ENCODE peak calls at places on chromosomes 5 and 9, in four cellular contexts. V, Y, T and J are unnamed samples.

GRCh38 chr9:32294051-32294600 is 90.3 kb upstream of the ACO1 start:
- DNase-seq in V (no peak), Y (no peak), T (no peak), J (no peak)

GRCh38 chr9:99078731-99079130 is 26.2 kb upstream of the TGFBR1 start:
- DNase-seq in V (no peak), Y (no peak), T (no peak), J (no peak)

GRCh38 chr9:90830977-90831376 is 29.4 kb downstream of the SYK start:
- DNase-seq in V (no peak), Y (no peak), T (no peak), J (no peak)

GRCh38 chr5:92561362-92562006 is 1019.5 kb downstream of the NR2F1-AS1 start:
- DNase-seq in V (no peak), Y (no peak), T (peak), J (no peak)

GRCh38 chr5:172484664-172485063 is 30.3 kb upstream of the SH3PXD2B start:
- DNase-seq in V (no peak), Y (no peak), T (no peak), J (no peak)

GRCh38 chr5:105954341-105954740 is 1716.4 kb downstream of the EFNA5 start:
- DNase-seq in V (no peak), Y (no peak), T (no peak), J (peak)

GRCh38 chr9:35726876-35727438 is 5.0 kb downstream of the TLN1 start:
- DNase-seq in V (no peak), Y (no peak), T (no peak), J (peak)

GRCh38 chr9:94826044-94826443 is 99.5 kb downstream of the AOPEP start:
- DNase-seq in V (no peak), Y (no peak), T (no peak), J (no peak)

GRCh38 chr9:108650826-108651225 is 205.0 kb downstream of the ACTL7B start:
- DNase-seq in V (no peak), Y (no peak), T (no peak), J (no peak)

GRCh38 chr5:137370511-137371071 is 128.5 kb downstream of the SPOCK1 start:
- DNase-seq in V (no peak), Y (no peak), T (no peak), J (no peak)

GRCh38 chr5:142696379-142696778 is 10.5 kb upstream of the FGF1 start:
- DNase-seq in V (no peak), Y (no peak), T (no peak), J (no peak)

GRCh38 chr5:135714126-135714894 is 120.2 kb upstream of the SLC25A48 start:
- DNase-seq in V (no peak), Y (no peak), T (peak), J (peak)

GRCh38 chr9:137236936-137237421 is 4.1 kb upstream of the TUBB4B start:
- DNase-seq in V (no peak), Y (no peak), T (no peak), J (no peak)

GRCh38 chr5:149517461-149518122 is 33.6 kb downstream of the CSNK1A1 start:
- DNase-seq in V (no peak), Y (no peak), T (no peak), J (peak)

GRCh38 chr5:164306662-164307061 is 801.2 kb downstream of the MAT2B start:
- DNase-seq in V (no peak), Y (no peak), T (no peak), J (no peak)

GRCh38 chr9:18325337-18326011 is 148.5 kb upstream of the ADAMTSL1 start:
- DNase-seq in V (no peak), Y (no peak), T (no peak), J (no peak)

GRCh38 chr5:150640311-150641005 is at the start of gene SYNPO:
- DNase-seq in V (no peak), Y (no peak), T (peak), J (peak)

GRCh38 chr5:57693488-57694305 is 211.1 kb upstream of the ACTBL2 start:
- DNase-seq in V (no peak), Y (no peak), T (no peak), J (peak)

GRCh38 chr5:108380531-108381021 is 1.3 kb downstream of the FBXL17 start:
- DNase-seq in V (no peak), Y (no peak), T (no peak), J (peak)

GRCh38 chr9:99635032-99635431 is 186.7 kb upstream of the NR4A3 start:
- DNase-seq in V (no peak), Y (no peak), T (no peak), J (peak)

GRCh38 chr9:98178874-98179850 is 13.3 kb downstream of the CORO2A start:
- DNase-seq in V (no peak), Y (no peak), T (no peak), J (no peak)

GRCh38 chr5:149804478-149805450 is 74.7 kb downstream of the PPARGC1B start:
- DNase-seq in V (no peak), Y (no peak), T (no peak), J (no peak)

GRCh38 chr5:168611163-168611562 is 32.0 kb upstream of the PANK3 start:
- DNase-seq in V (no peak), Y (no peak), T (no peak), J (no peak)

GRCh38 chr9:38413283-38413682 is 11.0 kb downstream of the IGFBPL1 start:
- DNase-seq in V (no peak), Y (no peak), T (no peak), J (no peak)

GRCh38 chr9:4883326-4883873 is 90.7 kb downstream of the RCL1 start:
- DNase-seq in V (no peak), Y (no peak), T (no peak), J (no peak)

GRCh38 chr5:81629986-81630385 is 120.9 kb downstream of the SSBP2 start:
- DNase-seq in V (no peak), Y (no peak), T (no peak), J (peak)

GRCh38 chr9:124282442-124283231 is 24.9 kb downstream of the NEK6 start:
- DNase-seq in V (no peak), Y (no peak), T (peak), J (peak)